ENCODE peak calls at places on chromosomes 11 and 22, in ten cellular contexts. C is A549, X is astrocyte of the spinal cord, D is Caco-2, H is kidney epithelial cell, Q is ovary, L is psoas muscle, S is WTC11, M is cardiac fibroblast, U is GM23338. W is an unnamed sample.

GRCh38 chr11:70097783-70098182 is 19.7 kb downstream of the ANO1 start:
- DNase-seq in C (no peak), X (no peak), D (no peak), H (no peak), Q (no peak), L (peak), S (no peak), M (no peak), U (no peak), W (no peak)

GRCh38 chr11:13051257-13051656 is 42.1 kb downstream of the RASSF10 start:
- DNase-seq in C (peak), X (no peak), D (no peak), H (no peak), Q (no peak), L (no peak), S (no peak), M (no peak), U (no peak), W (no peak)

GRCh38 chr22:44578516-44579230 is 80.6 kb upstream of the RTL6 start:
- DNase-seq in C (no peak), X (no peak), D (no peak), H (no peak), Q (peak), L (no peak), S (no peak), M (no peak), U (no peak), W (no peak)

GRCh38 chr22:49825436-49825835 is 2.2 kb downstream of the BRD1 start:
- DNase-seq in C (no peak), X (peak), D (no peak), H (no peak), Q (no peak), L (no peak), S (no peak), M (peak), U (no peak), W (no peak)

GRCh38 chr11:68838572-68838964 is 3.1 kb downstream of the CPT1A start:
- DNase-seq in C (no peak), X (no peak), D (peak), H (no peak), Q (no peak), L (peak), S (no peak), M (peak), U (no peak), W (no peak)

GRCh38 chr11:78684377-78684776 is 109.7 kb upstream of the NARS2 start:
- DNase-seq in C (no peak), X (no peak), D (peak), H (no peak), Q (no peak), L (no peak), S (no peak), M (peak), U (peak), W (no peak)

GRCh38 chr11:74701351-74701750 is 29.9 kb downstream of the CHRDL2 start:
- DNase-seq in C (no peak), X (no peak), D (peak), H (no peak), Q (no peak), L (no peak), S (peak), M (peak), U (peak), W (no peak)

GRCh38 chr22:23970816-23971482 is 3.3 kb downstream of the DDT start:
- DNase-seq in C (no peak), X (no peak), D (no peak), H (no peak), Q (no peak), L (no peak), S (no peak), M (no peak), U (no peak), W (no peak)

GRCh38 chr11:3010004-3010403 is 17.9 kb upstream of the NAP1L4 start:
- DNase-seq in C (no peak), X (no peak), D (no peak), H (no peak), Q (no peak), L (no peak), S (no peak), M (no peak), U (no peak), W (no peak)

GRCh38 chr11:106156290-106156937 is 79.0 kb downstream of the AASDHPPT start:
- DNase-seq in C (peak), X (peak), D (peak), H (peak), Q (peak), L (no peak), S (no peak), M (peak), U (peak), W (no peak)

GRCh38 chr11:6201486-6201885 is 2.5 kb downstream of the OR52W1 start:
- DNase-seq in C (no peak), X (no peak), D (no peak), H (no peak), Q (no peak), L (no peak), S (no peak), M (peak), U (no peak), W (no peak)

GRCh38 chr22:27489265-27489675 is 312.3 kb downstream of the MN1 start:
- DNase-seq in C (no peak), X (peak), D (peak), H (no peak), Q (no peak), L (no peak), S (no peak), M (peak), U (no peak), W (no peak)

GRCh38 chr11:117259417-117259816 is 26.9 kb downstream of the RNF214 start:
- DNase-seq in C (no peak), X (peak), D (no peak), H (no peak), Q (no peak), L (no peak), S (no peak), M (peak), U (no peak), W (no peak)

GRCh38 chr11:65459552-65459951 is 37.0 kb downstream of the NEAT1 start:
- DNase-seq in C (no peak), X (no peak), D (no peak), H (no peak), Q (no peak), L (no peak), S (peak), M (no peak), U (peak), W (no peak)

GRCh38 chr11:108895579-108896480 is 231.0 kb downstream of the DDX10 start:
- DNase-seq in C (no peak), X (peak), D (no peak), H (no peak), Q (no peak), L (no peak), S (no peak), M (peak), U (no peak), W (no peak)

GRCh38 chr11:35040221-35040942 is 98.6 kb upstream of the CD44 start:
- DNase-seq in C (peak), X (peak), D (no peak), H (no peak), Q (no peak), L (no peak), S (no peak), M (peak), U (no peak), W (no peak)

GRCh38 chr11:45017329-45017728 is 66.6 kb upstream of the TP53I11 start:
- DNase-seq in C (no peak), X (no peak), D (no peak), H (no peak), Q (no peak), L (no peak), S (peak), M (no peak), U (peak), W (no peak)

GRCh38 chr11:74683941-74684481 is 47.2 kb downstream of the CHRDL2 start:
- DNase-seq in C (no peak), X (no peak), D (no peak), H (no peak), Q (no peak), L (no peak), S (no peak), M (peak), U (peak), W (no peak)

GRCh38 chr11:45264839-45265515 is 21.2 kb downstream of the SYT13 start:
- DNase-seq in C (peak), X (peak), D (no peak), H (peak), Q (no peak), L (no peak), S (no peak), M (peak), U (no peak), W (no peak)

GRCh38 chr22:19522881-19523239 is 1.4 kb downstream of the CLDN5 start:
- DNase-seq in C (no peak), X (no peak), D (no peak), H (no peak), Q (no peak), L (no peak), S (no peak), M (no peak), U (no peak), W (no peak)

GRCh38 chr11:74877132-74877531 is 71.8 kb downstream of the XRRA1 start:
- DNase-seq in C (no peak), X (peak), D (peak), H (no peak), Q (no peak), L (no peak), S (no peak), M (peak), U (peak), W (no peak)

GRCh38 chr22:33850227-33850626 is 70.0 kb downstream of the LARGE1 start:
- DNase-seq in C (no peak), X (no peak), D (no peak), H (no peak), Q (no peak), L (no peak), S (no peak), M (no peak), U (no peak), W (no peak)

GRCh38 chr11:102473543-102473942 is 21.0 kb upstream of the TMEM123 start:
- DNase-seq in C (no peak), X (no peak), D (no peak), H (no peak), Q (no peak), L (no peak), S (no peak), M (no peak), U (no peak), W (no peak)

GRCh38 chr11:65310756-65311155 is 3.9 kb upstream of the CDC42EP2 start:
- DNase-seq in C (no peak), X (peak), D (no peak), H (no peak), Q (no peak), L (peak), S (no peak), M (peak), U (no peak), W (peak)

GRCh38 chr22:37514526-37515051 is 4.6 kb downstream of the CARD10 start:
- DNase-seq in C (no peak), X (no peak), D (no peak), H (no peak), Q (no peak), L (no peak), S (no peak), M (no peak), U (no peak), W (no peak)

GRCh38 chr22:28600546-28601143 is 79.0 kb downstream of the TTC28 start:
- DNase-seq in C (peak), X (peak), D (peak), H (peak), Q (no peak), L (no peak), S (no peak), M (peak), U (peak), W (no peak)

GRCh38 chr11:14422052-14422813 is 63.2 kb upstream of the RRAS2 start:
- DNase-seq in C (peak), X (peak), D (peak), H (peak), Q (peak), L (peak), S (peak), M (peak), U (peak), W (peak)

GRCh38 chr11:18229501-18229900 is 7.1 kb downstream of the SAA4 start:
- DNase-seq in C (no peak), X (no peak), D (no peak), H (no peak), Q (no peak), L (no peak), S (no peak), M (no peak), U (no peak), W (no peak)

GRCh38 chr11:71106671-71107070 is 145.7 kb downstream of the SHANK2 start:
- DNase-seq in C (no peak), X (no peak), D (no peak), H (no peak), Q (no peak), L (no peak), S (no peak), M (no peak), U (no peak), W (no peak)

GRCh38 chr11:19595840-19596751 is 116.5 kb upstream of the NAV2 start:
- DNase-seq in C (peak), X (peak), D (no peak), H (no peak), Q (no peak), L (peak), S (no peak), M (peak), U (no peak), W (no peak)

GRCh38 chr11:3015796-3016195 is 23.7 kb upstream of the NAP1L4 start:
- DNase-seq in C (no peak), X (peak), D (no peak), H (no peak), Q (no peak), L (no peak), S (no peak), M (no peak), U (no peak), W (no peak)

GRCh38 chr11:124167852-124168251 is 15.3 kb upstream of the OR10D3 start:
- DNase-seq in C (no peak), X (no peak), D (no peak), H (no peak), Q (no peak), L (no peak), S (no peak), M (no peak), U (peak), W (no peak)

GRCh38 chr11:35714882-35715612 is 52.5 kb downstream of the TRIM44 start:
- DNase-seq in C (no peak), X (peak), D (no peak), H (peak), Q (no peak), L (no peak), S (no peak), M (peak), U (no peak), W (no peak)

GRCh38 chr11:29782447-29782846 is 234.4 kb downstream of the KCNA4 start:
- DNase-seq in C (no peak), X (no peak), D (no peak), H (no peak), Q (no peak), L (no peak), S (no peak), M (no peak), U (no peak), W (no peak)

GRCh38 chr11:69611548-69612526 is 29.1 kb upstream of the CCND1 start:
- DNase-seq in C (no peak), X (no peak), D (no peak), H (no peak), Q (no peak), L (no peak), S (no peak), M (no peak), U (no peak), W (no peak)

GRCh38 chr22:31080848-31081649 is at the start of gene SMTN:
- DNase-seq in C (peak), X (peak), D (peak), H (peak), Q (peak), L (peak), S (peak), M (peak), U (peak), W (peak)
- TF ChIP-seq CTCF in C (no peak), X (no peak), D (no peak), H (peak), Q (no peak), L (no peak), S (no peak), M (no peak), U (no peak), W (no peak)

GRCh38 chr11:111926505-111927391 is 8.0 kb downstream of the C11orf52 start:
- DNase-seq in C (peak), X (peak), D (peak), H (peak), Q (peak), L (peak), S (peak), M (peak), U (peak), W (peak)
- TF ChIP-seq CTCF in C (no peak), X (no peak), D (no peak), H (no peak), Q (no peak), L (no peak), S (no peak), M (peak), U (no peak), W (no peak)

GRCh38 chr11:113817162-113817561 is 37.6 kb downstream of the CLDN25 start:
- DNase-seq in C (no peak), X (peak), D (no peak), H (no peak), Q (no peak), L (no peak), S (no peak), M (no peak), U (no peak), W (no peak)

GRCh38 chr11:113814181-113814580 is 34.6 kb downstream of the CLDN25 start:
- DNase-seq in C (no peak), X (no peak), D (no peak), H (no peak), Q (no peak), L (no peak), S (no peak), M (no peak), U (no peak), W (no peak)

GRCh38 chr11:113817626-113818025 is 38.0 kb downstream of the CLDN25 start:
- DNase-seq in C (no peak), X (no peak), D (no peak), H (no peak), Q (no peak), L (no peak), S (no peak), M (no peak), U (no peak), W (no peak)

DNA sequence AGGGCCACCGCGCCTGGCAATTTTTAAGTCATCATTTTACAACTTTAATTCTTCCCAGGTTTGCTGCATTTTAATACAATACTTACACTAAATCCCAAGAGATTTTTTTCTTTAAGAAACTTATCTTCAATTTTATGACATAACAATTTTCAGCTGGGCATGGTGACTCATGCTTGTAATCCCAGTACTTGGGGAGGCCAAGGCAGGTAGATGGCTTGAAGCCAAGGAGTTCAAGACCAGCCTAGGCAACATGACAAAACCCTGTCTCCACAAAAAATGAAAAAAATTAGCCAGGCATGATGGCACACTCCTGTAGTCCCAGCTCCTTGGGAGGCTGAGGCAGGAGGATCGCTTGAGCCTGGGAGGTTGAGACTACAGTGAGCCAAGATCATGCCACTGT is 38.8 kb downstream of the CLDN25 start:
- DNase-seq in C (no peak), X (no peak), D (no peak), H (no peak), Q (no peak), L (no peak), S (no peak), M (peak), U (no peak), W (no peak)
- TF ChIP-seq CTCF in C (no peak), X (no peak), D (no peak), H (no peak), Q (no peak), L (no peak), S (no peak), M (no peak), U (no peak), W (no peak)

GRCh38 chr11:76714493-76714892 is 43.9 kb upstream of the LRRC32 start:
- DNase-seq in C (no peak), X (no peak), D (no peak), H (no peak), Q (no peak), L (no peak), S (no peak), M (no peak), U (no peak), W (no peak)
- TF ChIP-seq CTCF in C (no peak), X (no peak), D (peak), H (no peak), Q (no peak), L (no peak), S (no peak), M (no peak), U (peak), W (no peak)

GRCh38 chr11:67281552-67282150 is 7.5 kb upstream of the ANKRD13D start:
- DNase-seq in C (no peak), X (no peak), D (no peak), H (no peak), Q (no peak), L (peak), S (no peak), M (no peak), U (no peak), W (peak)
- TF ChIP-seq CTCF in C (no peak), X (no peak), D (no peak), H (no peak), Q (no peak), L (no peak), S (no peak), M (no peak), U (peak), W (no peak)

GRCh38 chr22:39462443-39463147 is 5.8 kb downstream of the MGAT3 start:
- DNase-seq in C (no peak), X (no peak), D (peak), H (no peak), Q (no peak), L (no peak), S (peak), M (no peak), U (peak), W (no peak)
- TF ChIP-seq CTCF in C (no peak), X (no peak), D (peak), H (no peak), Q (no peak), L (peak), S (no peak), M (no peak), U (peak), W (no peak)

GRCh38 chr11:64094463-64095223 is 58.9 kb downstream of the FLRT1 start:
- DNase-seq in C (peak), X (peak), D (no peak), H (peak), Q (no peak), L (peak), S (no peak), M (peak), U (no peak), W (no peak)
- TF ChIP-seq CTCF in C (no peak), X (no peak), D (no peak), H (no peak), Q (no peak), L (no peak), S (no peak), M (no peak), U (peak), W (no peak)